ENCODE peak calls at places on chromosomes 3 and 15, in four cellular contexts. One of them, this sample, is unnamed.

GRCh38 chr15:65223996-65224395 is 12.7 kb upstream of the CILP start:
- DNase-seq in RKO: no peak
- DNase-seq in GM04504: no peak
- DNase-seq in ACHN: no peak
- DNase-seq in this sample: no peak

GRCh38 chr3:60301142-60301541 is 950.1 kb downstream of the FHIT start:
- DNase-seq in RKO: peak
- DNase-seq in GM04504: peak
- DNase-seq in ACHN: no peak
- DNase-seq in this sample: peak

GRCh38 chr15:39828374-39828931 is 45.8 kb upstream of the FSIP1 start:
- DNase-seq in RKO: no peak
- DNase-seq in GM04504: no peak
- DNase-seq in ACHN: no peak
- DNase-seq in this sample: peak

GRCh38 chr15:85030301-85031049 is 48.8 kb downstream of the PDE8A start:
- DNase-seq in RKO: peak
- DNase-seq in GM04504: no peak
- DNase-seq in ACHN: peak
- DNase-seq in this sample: peak

GRCh38 chr3:73623316-73623715 is 1.4 kb downstream of the PDZRN3 start:
- DNase-seq in RKO: no peak
- DNase-seq in GM04504: no peak
- DNase-seq in ACHN: no peak
- DNase-seq in this sample: no peak

GRCh38 chr3:125594581-125595011 is 701 bp downstream of the OSBPL11 start:
- DNase-seq in RKO: peak
- DNase-seq in GM04504: no peak
- DNase-seq in ACHN: peak
- DNase-seq in this sample: no peak

GRCh38 chr3:172307143-172307560 is 141.1 kb downstream of the GHSR start:
- DNase-seq in RKO: no peak
- DNase-seq in GM04504: no peak
- DNase-seq in ACHN: no peak
- DNase-seq in this sample: peak

GRCh38 chr3:5464684-5465083 is 277.2 kb downstream of the EDEM1 start:
- DNase-seq in RKO: no peak
- DNase-seq in GM04504: no peak
- DNase-seq in ACHN: no peak
- DNase-seq in this sample: no peak

GRCh38 chr15:58431221-58432149 is at the start of gene LIPC:
- DNase-seq in RKO: no peak
- DNase-seq in GM04504: no peak
- DNase-seq in ACHN: no peak
- DNase-seq in this sample: no peak

GRCh38 chr15:48143856-48144255 is 23.1 kb downstream of the SLC24A5 start:
- DNase-seq in RKO: no peak
- DNase-seq in GM04504: no peak
- DNase-seq in ACHN: no peak
- DNase-seq in this sample: peak

GRCh38 chr15:88258021-88258641 is 1.6 kb upstream of the NTRK3 start:
- DNase-seq in RKO: no peak
- DNase-seq in GM04504: no peak
- DNase-seq in ACHN: peak
- DNase-seq in this sample: no peak

GRCh38 chr3:76859596-76859995 is 180.3 kb upstream of the ROBO2 start:
- DNase-seq in RKO: peak
- DNase-seq in GM04504: no peak
- DNase-seq in ACHN: no peak
- DNase-seq in this sample: no peak

GRCh38 chr15:58306591-58307312 is 125.0 kb upstream of the LIPC start:
- DNase-seq in RKO: no peak
- DNase-seq in GM04504: no peak
- DNase-seq in ACHN: no peak
- DNase-seq in this sample: no peak

GRCh38 chr3:172054115-172054764 is 14.9 kb downstream of the FNDC3B start:
- DNase-seq in RKO: no peak
- DNase-seq in GM04504: no peak
- DNase-seq in ACHN: no peak
- DNase-seq in this sample: no peak

GRCh38 chr15:100818927-100819326 is 60.7 kb upstream of the ALDH1A3 start:
- DNase-seq in RKO: no peak
- DNase-seq in GM04504: peak
- DNase-seq in ACHN: no peak
- DNase-seq in this sample: peak

GRCh38 chr3:84108442-84108971 is 850.3 kb upstream of the CADM2 start:
- DNase-seq in RKO: peak
- DNase-seq in GM04504: no peak
- DNase-seq in ACHN: peak
- DNase-seq in this sample: peak

GRCh38 chr15:59376735-59377134 is 4.1 kb upstream of the MYO1E start:
- DNase-seq in RKO: peak
- DNase-seq in GM04504: no peak
- DNase-seq in ACHN: peak
- DNase-seq in this sample: no peak

GRCh38 chr3:42349765-42350594 is 60.4 kb downstream of the LYZL4 start:
- DNase-seq in RKO: no peak
- DNase-seq in GM04504: no peak
- DNase-seq in ACHN: no peak
- DNase-seq in this sample: no peak

GRCh38 chr3:59191651-59192050 is 141.8 kb upstream of the CFAP20DC start:
- DNase-seq in RKO: no peak
- DNase-seq in GM04504: no peak
- DNase-seq in ACHN: no peak
- DNase-seq in this sample: no peak

GRCh38 chr15:80990955-80991354 is 1.3 kb upstream of the MESD start:
- DNase-seq in RKO: no peak
- DNase-seq in GM04504: no peak
- DNase-seq in ACHN: no peak
- DNase-seq in this sample: no peak

GRCh38 chr15:100338971-100339444 is 2.8 kb downstream of the ADAMTS17 start:
- DNase-seq in RKO: peak
- DNase-seq in GM04504: no peak
- DNase-seq in ACHN: peak
- DNase-seq in this sample: peak

GRCh38 chr3:70570584-70570983 is 258.1 kb upstream of the MDFIC2 start:
- DNase-seq in RKO: no peak
- DNase-seq in GM04504: no peak
- DNase-seq in ACHN: no peak
- DNase-seq in this sample: no peak

GRCh38 chr3:130626021-130626420 is 109.0 kb downstream of the COL6A6 start:
- DNase-seq in RKO: no peak
- DNase-seq in GM04504: peak
- DNase-seq in ACHN: no peak
- DNase-seq in this sample: peak

GRCh38 chr15:66153549-66154415 is 99.8 kb downstream of the MEGF11 start:
- DNase-seq in RKO: no peak
- DNase-seq in GM04504: no peak
- DNase-seq in ACHN: no peak
- DNase-seq in this sample: no peak

GRCh38 chr15:48170981-48171380 is 7.1 kb downstream of the MYEF2 start:
- DNase-seq in RKO: no peak
- DNase-seq in GM04504: no peak
- DNase-seq in ACHN: no peak
- DNase-seq in this sample: no peak

GRCh38 chr3:112689989-112690388 is 49.0 kb upstream of the CCDC80 start:
- DNase-seq in RKO: no peak
- DNase-seq in GM04504: no peak
- DNase-seq in ACHN: no peak
- DNase-seq in this sample: no peak

GRCh38 chr3:43766672-43767465 is 76.1 kb downstream of the ABHD5 start:
- DNase-seq in RKO: peak
- DNase-seq in GM04504: no peak
- DNase-seq in ACHN: peak
- DNase-seq in this sample: peak

GRCh38 chr3:134364061-134364935 is 9.9 kb downstream of the AMOTL2 start:
- DNase-seq in RKO: no peak
- DNase-seq in GM04504: peak
- DNase-seq in ACHN: peak
- DNase-seq in this sample: peak

GRCh38 chr15:38378162-38378560 is 75.8 kb upstream of the FAM98B start:
- DNase-seq in RKO: no peak
- DNase-seq in GM04504: no peak
- DNase-seq in ACHN: no peak
- DNase-seq in this sample: no peak

GRCh38 chr15:66845266-66845785 is 143.3 kb downstream of the SMAD6 start:
- DNase-seq in RKO: no peak
- DNase-seq in GM04504: no peak
- DNase-seq in ACHN: no peak
- DNase-seq in this sample: no peak

GRCh38 chr3:32434206-32434605 is 42.6 kb downstream of the CMTM7 start:
- DNase-seq in RKO: no peak
- DNase-seq in GM04504: no peak
- DNase-seq in ACHN: no peak
- DNase-seq in this sample: no peak

GRCh38 chr3:171313702-171314101 is 146.5 kb downstream of the TNIK start:
- DNase-seq in RKO: no peak
- DNase-seq in GM04504: no peak
- DNase-seq in ACHN: no peak
- DNase-seq in this sample: no peak

GRCh38 chr15:100635406-100636071 is 33.1 kb downstream of the ASB7 start:
- DNase-seq in RKO: no peak
- DNase-seq in GM04504: no peak
- DNase-seq in ACHN: no peak
- DNase-seq in this sample: peak

GRCh38 chr3:49357466-49358216 is 512 bp downstream of the GPX1 start:
- DNase-seq in RKO: peak
- DNase-seq in GM04504: peak
- DNase-seq in ACHN: peak
- DNase-seq in this sample: peak